ENCODE peak calls at places on chromosomes 13 and 19, in seven cellular contexts. H is effector memory CD4-positive, alpha-beta T cell; N is activated CD4-positive, alpha-beta T cell treated with anti-CD3 and anti-CD28 coated beads, Interleukin-2, amount 10 ng/mL, durations not matched to agents 24 days and 14 days; A is endothelial cell; R is stimulated activated CD4-positive, alpha-beta T cell treated with anti-CD3 and anti-CD28 coated beads, TNF-alpha, amount 100 ng/mL, for 1 hour; L is T-helper 17 cell; S is skeletal muscle cell. X is an unnamed sample.
A peak's percentile ranks its signal among the peaks of the same experiment; 100 is the strongest.

GRCh38 chr13:25232937-25233515 is 54.3 kb downstream of the MTMR6 start:
- DNase-seq in H (no peak), N (no peak), A (no peak), R (no peak), L (no peak), S (no peak), X (no peak)

GRCh38 chr13:114319441-114319871 is 5.2 kb downstream of the CHAMP1 start:
- DNase-seq in H (no peak), N (no peak), A (no peak), R (no peak), L (no peak), S (peak; percentile 48), X (no peak)

GRCh38 chr19:19654441-19654840 is 9.0 kb downstream of the ATP13A1 start:
- DNase-seq in H (no peak), N (no peak), A (no peak), R (no peak), L (no peak), S (no peak), X (no peak)

GRCh38 chr13:83883061-83883523 is 818 bp upstream of the SLITRK1 start:
- DNase-seq in H (no peak), N (no peak), A (no peak), R (no peak), L (no peak), S (no peak), X (no peak)

GRCh38 chr19:883661-884211 is 9.3 kb downstream of the MED16 start:
- DNase-seq in H (no peak), N (no peak), A (no peak), R (no peak), L (no peak), S (no peak), X (no peak)

GRCh38 chr13:42591602-42592001 is 17.6 kb downstream of the TNFSF11 start:
- DNase-seq in H (no peak), N (no peak), A (no peak), R (no peak), L (no peak), S (no peak), X (no peak)

GRCh38 chr13:31765441-31765840 is 26.1 kb downstream of the RXFP2 start:
- DNase-seq in H (no peak), N (no peak), A (no peak), R (no peak), L (no peak), S (peak; percentile 87), X (no peak)

GRCh38 chr19:13291913-13292312 is 141.7 kb downstream of the IER2 start:
- DNase-seq in H (no peak), N (no peak), A (no peak), R (no peak), L (no peak), S (no peak), X (no peak)

GRCh38 chr13:36850790-36851438 is 31.9 kb downstream of the RFXAP start:
- DNase-seq in H (no peak), N (peak; percentile 60), A (peak; percentile 53), R (no peak), L (no peak), S (no peak), X (no peak)